ENCODE peak calls at places on chromosomes 2 and 18, in eight cellular contexts. X is heart left ventricle, P is tibial nerve, Q is IMR-90, B is left lung, K is HepG2, S is skeletal muscle cell, L is GM06990. C is an unnamed sample.

GRCh38 chr2:26768759-26769500 is 4.8 kb downstream of the SLC35F6 start:
- DNase-seq in S (no peak), X (peak; percentile 75), L (no peak), P (peak; percentile 82), K (no peak), B (peak; percentile 90), Q (no peak), C (peak; percentile 58)

GRCh38 chr2:176470713-176471112 is 201.5 kb downstream of the MTX2 start:
- DNase-seq in L (no peak), Q (no peak), S (no peak), B (no peak), K (no peak), X (no peak), P (no peak), C (no peak)

GRCh38 chr2:212974692-212975091 is 176.7 kb downstream of the IKZF2 start:
- DNase-seq in X (no peak), P (no peak), L (no peak), K (no peak), S (peak; percentile 78), B (no peak), Q (peak; percentile 85), C (peak; percentile 84)

GRCh38 chr18:37362158-37362890 is 203.3 kb downstream of the CELF4 start:
- DNase-seq in L (no peak), X (no peak), K (peak; percentile 13), S (no peak), B (no peak), P (no peak), Q (no peak), C (no peak)

GRCh38 chr18:58144671-58145285 is 100.8 kb downstream of the NEDD4L start:
- DNase-seq in P (no peak), X (no peak), K (no peak), Q (no peak), L (no peak), B (no peak), S (no peak), C (no peak)

GRCh38 chr2:20666114-20666363 is 905 bp upstream of the GDF7 start:
- DNase-seq in P (no peak), Q (no peak), K (no peak), B (no peak), X (no peak), S (no peak), L (no peak), C (no peak)

GRCh38 chr2:212348501-212348900 is 190.1 kb downstream of the ERBB4 start:
- DNase-seq in Q (no peak), S (no peak), K (no peak), L (no peak), B (no peak), X (no peak), P (no peak), C (no peak)

GRCh38 chr2:181235683-181236459 is 221.3 kb upstream of the ITGA4 start:
- DNase-seq in L (peak; percentile 81), X (no peak), P (no peak), Q (no peak), S (no peak), K (no peak), B (no peak), C (no peak)

GRCh38 chr2:86750240-86750839 is 30.2 kb downstream of the RMND5A start:
- DNase-seq in K (no peak), Q (no peak), L (no peak), P (no peak), S (no peak), B (no peak), X (no peak), C (peak; percentile 15)

GRCh38 chr18:63917831-63918230 is 10.1 kb downstream of the SERPINB10 start:
- DNase-seq in L (no peak), P (no peak), S (no peak), B (no peak), Q (no peak), K (no peak), X (no peak), C (no peak)

GRCh38 chr2:236176417-236176816 is 8.2 kb upstream of the GBX2 start:
- DNase-seq in L (no peak), S (no peak), K (peak; percentile 64), X (no peak), Q (peak; percentile 25), B (no peak), P (no peak), C (no peak)

GRCh38 chr2:155356250-155356649 is 657.8 kb downstream of the KCNJ3 start:
- DNase-seq in P (no peak), K (no peak), S (no peak), L (no peak), B (no peak), X (no peak), Q (no peak), C (no peak)

GRCh38 chr2:124542932-124543640 is 518.0 kb downstream of the CNTNAP5 start:
- DNase-seq in L (no peak), B (no peak), S (no peak), K (no peak), Q (no peak), X (peak; percentile 41), P (no peak), C (no peak)

GRCh38 chr2:238846503-238847431 is 1.1 kb upstream of the TWIST2 start:
- DNase-seq in P (no peak), K (no peak), S (no peak), Q (no peak), X (peak; percentile 13), B (no peak), L (no peak), C (peak; percentile 49)

GRCh38 chr2:176814740-176815367 is 397.7 kb upstream of the HNRNPA3 start:
- DNase-seq in X (no peak), B (no peak), L (peak; percentile 8), P (no peak), Q (peak; percentile 26), S (no peak), K (peak; percentile 10), C (peak; percentile 33)

GRCh38 chr2:136281281-136282117 is 163.6 kb upstream of the CXCR4 start:
- DNase-seq in Q (no peak), B (no peak), X (no peak), S (no peak), K (no peak), L (peak; percentile 31), P (no peak), C (no peak)

GRCh38 chr18:68942230-68942629 is 144.3 kb downstream of the CCDC102B start:
- DNase-seq in B (no peak), P (no peak), S (no peak), L (no peak), K (no peak), X (no peak), Q (no peak), C (no peak)
- H3K4me3 ChIP-seq in B (no peak overlapping the region), P (no peak overlapping the region), S (no peak overlapping the region), L (no peak overlapping the region), K (no peak overlapping the region), X (no peak overlapping the region), Q (no peak overlapping the region), C (no peak overlapping the region)

GRCh38 chr2:218736535-218736934 is 25.9 kb downstream of the TTLL4 start:
- DNase-seq in Q (no peak), S (no peak), L (no peak), K (no peak), P (no peak), B (no peak), X (no peak), C (no peak)

GRCh38 chr2:218734190-218734975 is 23.7 kb downstream of the TTLL4 start:
- DNase-seq in B (no peak), P (no peak), L (no peak), S (no peak), K (peak; percentile 50), X (no peak), Q (peak; percentile 23), C (no peak)

GRCh38 chr2:218732761-218733158 is 22.1 kb downstream of the TTLL4 start:
- DNase-seq in X (no peak), Q (peak; percentile 49), P (no peak), K (no peak), L (no peak), B (no peak), S (no peak), C (peak; percentile 40)

GRCh38 chr2:218733615-218734021 is 23.0 kb downstream of the TTLL4 start:
- DNase-seq in X (no peak), P (peak; percentile 66), L (no peak), K (peak; percentile 84), B (peak; percentile 84), Q (peak; percentile 93), S (peak; percentile 42), C (peak; percentile 85)

DNA sequence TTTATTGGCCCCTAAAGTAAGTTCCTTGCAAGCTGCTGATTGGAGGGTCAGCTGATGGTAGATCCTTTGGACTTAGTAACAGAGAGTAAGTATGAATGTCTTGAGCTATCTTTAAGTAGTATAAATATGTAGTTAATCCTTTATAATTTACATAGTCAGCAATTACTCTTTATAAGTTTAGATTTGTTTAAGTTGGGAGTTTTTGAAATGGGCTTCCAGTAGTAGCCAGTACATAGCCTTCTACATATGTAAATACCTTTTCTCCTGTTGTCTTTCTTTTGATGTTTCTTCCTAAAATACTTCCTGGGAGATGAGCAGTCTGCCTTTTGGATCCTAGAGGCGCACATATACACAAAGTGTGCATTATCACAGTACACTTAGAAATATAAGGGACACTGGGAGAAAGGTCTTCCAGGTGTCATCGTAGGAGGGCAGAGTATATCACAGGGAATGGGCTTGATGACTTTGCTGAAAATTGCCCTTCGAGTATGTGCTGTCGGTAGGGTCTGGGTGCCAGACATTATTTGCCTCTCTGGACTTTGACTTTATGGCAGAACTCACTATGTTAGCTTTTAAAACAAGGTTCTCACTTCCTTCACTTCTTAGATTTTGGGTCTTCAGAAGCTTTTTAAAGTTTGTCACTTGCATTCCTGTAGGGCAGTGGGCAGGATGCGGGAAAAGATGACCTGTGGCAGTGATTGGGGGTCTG is 21.6 kb downstream of the TTLL4 start:
- DNase-seq in Q (no peak), X (no peak), K (peak; percentile 35), S (no peak), L (no peak), P (no peak), B (no peak), C (no peak)
- H3K4me3 ChIP-seq in Q (no peak overlapping the region), X (no peak overlapping the region), K (no peak overlapping the region), S (no peak overlapping the region), L (no peak overlapping the region), P (no peak overlapping the region), B (no peak overlapping the region), C (no peak overlapping the region)

GRCh38 chr2:101112772-101113157 is 38.4 kb downstream of the TBC1D8 start:
- DNase-seq in P (no peak), Q (no peak), S (no peak), L (no peak), X (no peak), K (no peak), B (no peak), C (no peak)
- H3K4me3 ChIP-seq in P (no peak overlapping the region), Q (no peak overlapping the region), S (no peak overlapping the region), L (no peak overlapping the region), X (no peak overlapping the region), K (no peak overlapping the region), B (no peak overlapping the region), C (no peak overlapping the region)

DNA sequence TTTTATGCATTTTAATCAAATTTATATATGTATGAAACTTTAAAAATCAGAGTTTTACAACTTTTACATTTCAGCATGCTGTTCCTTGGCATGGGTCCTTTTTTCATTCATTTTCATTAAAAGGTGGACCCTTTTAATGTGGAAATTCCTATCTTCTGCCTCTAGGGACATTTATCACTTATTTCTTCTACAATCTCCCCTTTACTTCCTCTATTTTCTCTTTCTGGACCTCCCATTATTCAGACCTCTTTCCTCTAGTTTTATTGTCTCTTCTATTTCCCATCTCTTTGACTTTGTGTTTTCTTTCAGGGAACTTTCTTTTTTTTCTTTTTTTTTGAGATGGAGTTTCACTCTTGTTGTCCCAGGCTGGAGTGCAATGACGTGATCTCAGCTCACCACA is 5.7 kb downstream of the PROC start:
- DNase-seq in S (no peak), X (no peak), P (no peak), B (no peak), K (no peak), L (no peak), Q (no peak), C (no peak)
- H3K4me3 ChIP-seq in S (peak overlapping the region; percentile 45), X (peak overlapping the region; percentile 32), P (peak overlapping the region; percentile 26), B (no peak overlapping the region), K (no peak overlapping the region), L (no peak overlapping the region), Q (no peak overlapping the region), C (peak overlapping the region; percentile 31)